ENCODE peak calls at places on chromosomes 12 and 14, in four cellular contexts. One of them, this sample, is unnamed.

GRCh38 chr14:70392676-70393075 is 24.2 kb downstream of the SYNJ2BP start:
- DNase-seq in lower lobe of right lung: no peak
- DNase-seq in transverse colon: no peak
- DNase-seq in PC-3: no peak
- DNase-seq in this sample: no peak

GRCh38 chr12:34291426-34291901 is 269.2 kb downstream of the ALG10 start:
- DNase-seq in lower lobe of right lung: peak; percentile 22
- DNase-seq in transverse colon: peak; percentile 4
- DNase-seq in PC-3: no peak
- DNase-seq in this sample: no peak

GRCh38 chr12:109246221-109246620 is 62.9 kb downstream of the FOXN4 start:
- DNase-seq in lower lobe of right lung: no peak
- DNase-seq in PC-3: no peak
- DNase-seq in transverse colon: no peak
- DNase-seq in this sample: no peak

GRCh38 chr14:21039585-21040369 is 2.4 kb upstream of the RNASE7 start:
- DNase-seq in transverse colon: peak; percentile 45
- DNase-seq in PC-3: peak; percentile 62
- DNase-seq in lower lobe of right lung: no peak
- DNase-seq in this sample: peak; percentile 46

GRCh38 chr14:75985618-75986438 is at the start of gene IFT43:
- DNase-seq in PC-3: peak; percentile 72
- DNase-seq in transverse colon: peak; percentile 94
- DNase-seq in lower lobe of right lung: peak; percentile 97
- DNase-seq in this sample: peak; percentile 83

GRCh38 chr14:88327497-88327896 is 4.4 kb upstream of the KCNK10 start:
- DNase-seq in PC-3: no peak
- DNase-seq in transverse colon: no peak
- DNase-seq in lower lobe of right lung: no peak
- DNase-seq in this sample: no peak

GRCh38 chr14:75969126-75969525 is 12.7 kb downstream of the TGFB3 start:
- DNase-seq in transverse colon: no peak
- DNase-seq in lower lobe of right lung: no peak
- DNase-seq in PC-3: no peak
- DNase-seq in this sample: no peak

GRCh38 chr14:78131616-78132015 is 38.6 kb upstream of the NRXN3 start:
- DNase-seq in lower lobe of right lung: no peak
- DNase-seq in transverse colon: no peak
- DNase-seq in PC-3: no peak
- DNase-seq in this sample: no peak

GRCh38 chr12:99605-100004 is 33.0 kb downstream of the IQSEC3 start:
- DNase-seq in lower lobe of right lung: no peak
- DNase-seq in PC-3: no peak
- DNase-seq in transverse colon: no peak
- DNase-seq in this sample: no peak

GRCh38 chr12:77855548-77855947 is 24.9 kb downstream of the NAV3 start:
- DNase-seq in lower lobe of right lung: no peak
- DNase-seq in transverse colon: no peak
- DNase-seq in PC-3: peak; percentile 33
- DNase-seq in this sample: no peak

GRCh38 chr14:90999299-90999698 is 61.1 kb downstream of the RPS6KA5 start:
- DNase-seq in transverse colon: no peak
- DNase-seq in PC-3: no peak
- DNase-seq in lower lobe of right lung: no peak
- DNase-seq in this sample: no peak

GRCh38 chr14:52380294-52380693 is 66.2 kb downstream of the PTGER2 start:
- DNase-seq in lower lobe of right lung: no peak
- DNase-seq in transverse colon: no peak
- DNase-seq in PC-3: peak; percentile 61
- DNase-seq in this sample: no peak

GRCh38 chr14:57686317-57686716 is 179.6 kb downstream of the SLC35F4 start:
- DNase-seq in lower lobe of right lung: no peak
- DNase-seq in PC-3: no peak
- DNase-seq in transverse colon: no peak
- DNase-seq in this sample: no peak

GRCh38 chr14:73753887-73754880 is 40.0 kb upstream of the PNMA1 start:
- DNase-seq in transverse colon: peak; percentile 70
- DNase-seq in lower lobe of right lung: no peak
- DNase-seq in PC-3: peak; percentile 56
- DNase-seq in this sample: peak; percentile 57

GRCh38 chr12:39807043-39807442 is 187.4 kb upstream of the ABCD2 start:
- DNase-seq in PC-3: peak; percentile 27
- DNase-seq in transverse colon: no peak
- DNase-seq in lower lobe of right lung: no peak
- DNase-seq in this sample: peak; percentile 39

GRCh38 chr14:89813485-89814080 is 140.9 kb downstream of the EFCAB11 start:
- DNase-seq in lower lobe of right lung: no peak
- DNase-seq in PC-3: no peak
- DNase-seq in transverse colon: no peak
- DNase-seq in this sample: no peak

GRCh38 chr12:62158416-62159360 is 101.5 kb upstream of the USP15 start:
- DNase-seq in transverse colon: no peak
- DNase-seq in PC-3: no peak
- DNase-seq in lower lobe of right lung: no peak
- DNase-seq in this sample: no peak

GRCh38 chr12:29008786-29009185 is 140.3 kb upstream of the FAR2 start:
- DNase-seq in PC-3: peak; percentile 97
- DNase-seq in lower lobe of right lung: no peak
- DNase-seq in transverse colon: no peak
- DNase-seq in this sample: no peak

GRCh38 chr12:62562892-62563291 is 96.3 kb downstream of the MON2 start:
- DNase-seq in PC-3: no peak
- DNase-seq in lower lobe of right lung: no peak
- DNase-seq in transverse colon: no peak
- DNase-seq in this sample: no peak

GRCh38 chr12:10661338-10661737 is 12.5 kb downstream of the STYK1 start:
- DNase-seq in transverse colon: peak; percentile 45
- DNase-seq in lower lobe of right lung: no peak
- DNase-seq in PC-3: peak; percentile 89
- DNase-seq in this sample: no peak

GRCh38 chr14:89466460-89466859 is 49.4 kb upstream of the FOXN3 start:
- DNase-seq in lower lobe of right lung: no peak
- DNase-seq in transverse colon: no peak
- DNase-seq in PC-3: no peak
- DNase-seq in this sample: no peak

GRCh38 chr14:27668531-27668930 is 1070.7 kb upstream of the NOVA1 start:
- DNase-seq in lower lobe of right lung: no peak
- DNase-seq in transverse colon: no peak
- DNase-seq in PC-3: no peak
- DNase-seq in this sample: no peak

GRCh38 chr12:57238854-57239554 is 9.5 kb downstream of the SHMT2 start:
- DNase-seq in PC-3: peak; percentile 89
- DNase-seq in transverse colon: peak; percentile 90
- DNase-seq in lower lobe of right lung: peak; percentile 91
- DNase-seq in this sample: peak; percentile 86

GRCh38 chr12:88993655-88994054 is 358.6 kb downstream of the DUSP6 start:
- DNase-seq in transverse colon: no peak
- DNase-seq in PC-3: peak; percentile 80
- DNase-seq in lower lobe of right lung: no peak
- DNase-seq in this sample: peak; percentile 84
- H3K36me3 ChIP-seq in transverse colon: no peaks in the 10 kb centered on the region
- H3K36me3 ChIP-seq in PC-3: no peaks in the 10 kb centered on the region
- H3K36me3 ChIP-seq in lower lobe of right lung: no peaks in the 10 kb centered on the region
- H3K36me3 ChIP-seq in this sample: no peaks in the 10 kb centered on the region

GRCh38 chr14:32102968-32103367 is 25.9 kb downstream of the ARHGAP5 start:
- DNase-seq in transverse colon: no peak
- DNase-seq in lower lobe of right lung: no peak
- DNase-seq in PC-3: no peak
- DNase-seq in this sample: no peak
- TF ChIP-seq CTCF in transverse colon: no peak
- TF ChIP-seq CTCF in lower lobe of right lung: no peak
- TF ChIP-seq CTCF in PC-3: no peak
- TF ChIP-seq CTCF in this sample: no peak

DNA sequence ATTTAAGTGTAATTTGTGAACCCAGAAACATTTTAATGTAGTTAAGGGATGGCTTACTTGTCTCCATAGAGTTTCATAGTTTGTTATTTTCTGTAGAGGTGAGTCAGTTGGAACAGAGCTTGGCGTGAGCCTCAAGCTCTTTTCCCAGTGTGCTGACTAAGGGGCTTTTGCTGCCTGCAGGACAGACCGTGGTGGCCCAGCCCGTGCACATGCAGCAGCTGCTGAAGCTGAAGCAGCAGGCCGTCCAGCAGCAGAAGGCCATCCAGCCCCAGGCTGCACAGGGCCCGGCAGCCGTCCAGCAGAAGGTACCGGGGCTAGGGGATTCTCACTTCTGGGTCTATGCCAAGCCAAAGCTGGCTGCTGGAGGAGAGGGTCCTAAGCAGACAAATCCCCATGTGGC is 76.9 kb downstream of the DDX51 start:
- DNase-seq in transverse colon: no peak
- DNase-seq in PC-3: no peak
- DNase-seq in lower lobe of right lung: no peak
- DNase-seq in this sample: no peak
- H3K36me3 ChIP-seq in transverse colon: peaks cover 20% of the 10 kb centered on the region
- H3K36me3 ChIP-seq in PC-3: peaks cover 58% of the 10 kb centered on the region
- H3K36me3 ChIP-seq in lower lobe of right lung: peaks cover 97% of the 10 kb centered on the region
- H3K36me3 ChIP-seq in this sample: peaks cover 42% of the 10 kb centered on the region

DNA sequence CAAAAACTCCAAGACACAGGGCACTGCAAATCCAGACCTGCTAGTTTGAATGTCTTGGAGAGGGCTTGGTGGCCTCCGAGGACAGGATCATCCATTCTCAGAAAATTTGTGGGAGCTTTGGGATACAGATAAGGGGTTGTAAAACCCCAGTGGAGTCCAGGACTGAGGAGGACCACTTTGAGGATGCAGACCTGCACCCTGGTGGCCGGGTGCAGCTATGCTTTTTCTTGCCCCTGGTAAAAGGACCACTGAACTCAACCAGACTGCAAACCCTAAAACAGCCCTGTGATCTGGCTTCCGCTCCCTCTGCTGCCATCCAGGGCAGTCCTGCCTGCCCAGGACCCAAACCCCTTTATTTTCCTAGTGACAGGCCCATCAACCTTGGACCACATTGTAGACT is 169.5 kb upstream of the DAAM1 start:
- DNase-seq in transverse colon: no peak
- DNase-seq in PC-3: peak; percentile 53
- DNase-seq in lower lobe of right lung: no peak
- DNase-seq in this sample: no peak
- TF ChIP-seq CTCF in transverse colon: peak; percentile 7
- TF ChIP-seq CTCF in PC-3: peak; percentile 89
- TF ChIP-seq CTCF in lower lobe of right lung: peak; percentile 10
- TF ChIP-seq CTCF in this sample: peak; percentile 35

GRCh38 chr14:39080886-39081285 is 22.1 kb downstream of the SEC23A start:
- DNase-seq in PC-3: no peak
- DNase-seq in lower lobe of right lung: no peak
- DNase-seq in transverse colon: no peak
- DNase-seq in this sample: no peak
- H3K36me3 ChIP-seq in PC-3: peaks cover 27% of the 10 kb centered on the region
- H3K36me3 ChIP-seq in lower lobe of right lung: peaks cover 95% of the 10 kb centered on the region
- H3K36me3 ChIP-seq in transverse colon: peaks cover 53% of the 10 kb centered on the region
- H3K36me3 ChIP-seq in this sample: peaks cover 12% of the 10 kb centered on the region

DNA sequence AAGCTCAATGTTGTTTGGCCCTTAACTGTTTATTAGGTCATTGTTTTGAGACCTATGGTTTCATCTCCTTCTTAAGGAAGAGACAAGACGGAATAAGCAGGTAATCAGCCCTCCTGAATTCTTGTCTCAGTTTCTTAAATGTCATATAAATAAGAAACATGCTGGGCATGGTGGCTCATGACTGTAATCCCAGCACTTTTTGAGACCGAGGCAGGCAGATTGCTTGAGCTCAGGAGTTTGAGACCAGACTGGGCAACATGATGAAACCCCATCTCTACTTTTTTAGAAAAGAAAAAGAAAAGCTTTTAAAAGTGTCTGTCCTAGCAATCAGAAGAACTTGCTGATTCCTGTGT is 5.1 kb downstream of the MTRFR start:
- DNase-seq in PC-3: no peak
- DNase-seq in transverse colon: no peak
- DNase-seq in lower lobe of right lung: no peak
- DNase-seq in this sample: no peak
- TF ChIP-seq CTCF in PC-3: no peak
- TF ChIP-seq CTCF in transverse colon: no peak
- TF ChIP-seq CTCF in lower lobe of right lung: no peak
- TF ChIP-seq CTCF in this sample: no peak

DNA sequence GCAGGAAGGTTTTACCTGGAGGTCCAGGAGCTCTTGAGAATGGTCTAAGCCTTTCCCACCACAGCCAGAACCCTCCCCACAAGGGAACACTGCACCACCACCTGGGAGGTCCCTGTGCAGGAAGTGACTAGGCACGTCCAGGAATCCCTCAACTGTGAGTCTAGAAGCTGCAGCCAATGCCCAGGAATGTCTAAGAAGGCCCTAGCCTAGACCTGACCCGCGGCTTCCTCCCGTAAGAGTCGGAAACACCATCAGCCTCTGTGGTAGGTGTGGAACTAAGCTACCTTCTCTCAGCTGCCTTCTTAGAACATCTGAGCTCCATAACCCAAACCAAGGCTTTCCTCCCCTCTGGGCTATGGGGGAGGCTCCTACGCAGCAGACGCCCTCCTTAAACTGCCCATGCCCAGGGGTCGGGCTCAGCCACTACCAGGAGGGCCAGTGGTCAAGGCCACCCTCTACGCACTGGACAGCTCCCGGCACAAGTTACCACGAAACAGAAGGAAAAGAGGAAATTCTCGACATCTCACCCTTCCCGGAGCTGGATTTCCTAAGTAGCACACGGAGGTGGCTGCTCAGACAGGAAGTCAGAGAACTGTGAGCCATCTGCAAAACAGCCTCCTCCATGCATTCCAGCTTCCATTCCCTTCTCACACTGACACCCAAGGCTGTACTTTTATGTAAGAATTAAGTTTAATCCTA is 25.5 kb downstream of the ZFYVE21 start:
- DNase-seq in lower lobe of right lung: no peak
- DNase-seq in transverse colon: no peak
- DNase-seq in PC-3: no peak
- DNase-seq in this sample: peak; percentile 43
- H3K36me3 ChIP-seq in lower lobe of right lung: peaks cover 99% of the 10 kb centered on the region
- H3K36me3 ChIP-seq in transverse colon: peaks cover 12% of the 10 kb centered on the region
- H3K36me3 ChIP-seq in PC-3: peaks cover 11% of the 10 kb centered on the region
- H3K36me3 ChIP-seq in this sample: no peaks in the 10 kb centered on the region

GRCh38 chr12:124774462-124775167 is 89.0 kb downstream of the SCARB1 start:
- DNase-seq in transverse colon: peak; percentile 48
- DNase-seq in lower lobe of right lung: no peak
- DNase-seq in PC-3: peak; percentile 76
- DNase-seq in this sample: no peak
- TF ChIP-seq CTCF in transverse colon: no peak
- TF ChIP-seq CTCF in lower lobe of right lung: no peak
- TF ChIP-seq CTCF in PC-3: peak; percentile 18
- TF ChIP-seq CTCF in this sample: no peak

GRCh38 chr14:99194736-99195135 is 77.3 kb downstream of the BCL11B start:
- DNase-seq in PC-3: no peak
- DNase-seq in transverse colon: no peak
- DNase-seq in lower lobe of right lung: no peak
- DNase-seq in this sample: no peak
- H3K36me3 ChIP-seq in PC-3: no peaks in the 10 kb centered on the region
- H3K36me3 ChIP-seq in transverse colon: no peaks in the 10 kb centered on the region
- H3K36me3 ChIP-seq in lower lobe of right lung: no peaks in the 10 kb centered on the region
- H3K36me3 ChIP-seq in this sample: no peaks in the 10 kb centered on the region

GRCh38 chr14:93072659-93073365 is 42.9 kb downstream of the ITPK1 start:
- DNase-seq in lower lobe of right lung: peak; percentile 64
- DNase-seq in transverse colon: no peak
- DNase-seq in PC-3: no peak
- DNase-seq in this sample: no peak
- TF ChIP-seq CTCF in lower lobe of right lung: no peak
- TF ChIP-seq CTCF in transverse colon: no peak
- TF ChIP-seq CTCF in PC-3: no peak
- TF ChIP-seq CTCF in this sample: no peak

This sample was measured in endothelial cell of umbilical vein.